ENCODE peak calls at places on chromosome 18, in four cellular contexts. M, O, K and G are unnamed samples.

GRCh38 chr18:60021556-60021955 is 121.8 kb downstream of the PMAIP1 start:
- DNase-seq in M (no peak), O (no peak), K (no peak), G (no peak)

GRCh38 chr18:79717555-79718074 is 38.0 kb downstream of the CTDP1 start:
- DNase-seq in M (no peak), O (no peak), K (no peak), G (no peak)

GRCh38 chr18:46677609-46678470 is 20.8 kb upstream of the LOXHD1 start:
- DNase-seq in M (peak; percentile 4), O (no peak), K (no peak), G (no peak)

GRCh38 chr18:46917108-46917807 is at the start of the genes KATNAL2 and PIAS2:
- DNase-seq in M (peak; percentile 72), O (peak; percentile 89), K (peak; percentile 83), G (peak; percentile 68)

GRCh38 chr18:68263481-68263880 is 451.4 kb downstream of the TMX3 start:
- DNase-seq in M (peak; percentile 23), O (no peak), K (no peak), G (no peak)

GRCh38 chr18:35506024-35506712 is 8.4 kb upstream of the INO80C start:
- DNase-seq in M (peak; percentile 9), O (no peak), K (no peak), G (no peak)

GRCh38 chr18:79866889-79867574 is 69.3 kb downstream of the KCNG2 start:
- DNase-seq in M (no peak), O (no peak), K (no peak), G (no peak)

GRCh38 chr18:36215577-36215976 is 28.3 kb downstream of the MOCOS start:
- DNase-seq in M (no peak), O (no peak), K (no peak), G (no peak)

GRCh38 chr18:7482342-7482741 is 84.8 kb upstream of the PTPRM start:
- DNase-seq in M (no peak), O (no peak), K (no peak), G (no peak)

GRCh38 chr18:61581578-61582204 is 248.5 kb downstream of the CDH20 start:
- DNase-seq in M (peak; percentile 55), O (peak; percentile 81), K (peak; percentile 64), G (peak; percentile 41)

GRCh38 chr18:44518091-44518490 is 162.6 kb upstream of the SETBP1 start:
- DNase-seq in M (peak; percentile 31), O (no peak), K (no peak), G (no peak)

GRCh38 chr18:57660961-57661360 is 39.3 kb upstream of the NARS1 start:
- DNase-seq in M (peak; percentile 66), O (no peak), K (no peak), G (no peak)

GRCh38 chr18:13376298-13376840 is 157.8 kb downstream of the LDLRAD4 start:
- DNase-seq in M (no peak), O (no peak), K (peak; percentile 55), G (no peak)

GRCh38 chr18:70221911-70222278 is 16.4 kb upstream of the RTTN start:
- DNase-seq in M (no peak), O (no peak), K (no peak), G (no peak)

GRCh38 chr18:8162797-8163196 is 446.4 kb upstream of the RAB12 start:
- DNase-seq in M (no peak), O (no peak), K (no peak), G (no peak)

GRCh38 chr18:13450289-13451207 is 232.0 kb downstream of the LDLRAD4 start:
- DNase-seq in M (no peak), O (no peak), K (peak; percentile 5), G (peak; percentile 49)

GRCh38 chr18:3059272-3059671 is 46.3 kb upstream of the LPIN2 start:
- DNase-seq in M (no peak), O (no peak), K (no peak), G (peak; percentile 67)

GRCh38 chr18:58235001-58235436 is 191.0 kb downstream of the NEDD4L start:
- DNase-seq in M (no peak), O (no peak), K (no peak), G (no peak)

GRCh38 chr18:69636529-69637301 is 236.0 kb downstream of the DOK6 start:
- DNase-seq in M (no peak), O (no peak), K (no peak), G (no peak)

GRCh38 chr18:47912794-47913594 is 17.5 kb downstream of the SMAD2 start:
- DNase-seq in M (peak; percentile 27), O (peak; percentile 43), K (no peak), G (no peak)

GRCh38 chr18:79258447-79258846 is 137.3 kb upstream of the NFATC1 start:
- DNase-seq in M (no peak), O (no peak), K (no peak), G (no peak)

GRCh38 chr18:9925795-9926194 is 12.0 kb downstream of the VAPA start:
- DNase-seq in M (no peak), O (no peak), K (no peak), G (no peak)
- H3K4me1 ChIP-seq in M (peaks cover 7% of the 10 kb centered on the region), O (peaks cover 99% of the 10 kb centered on the region), K (peaks cover 24% of the 10 kb centered on the region), G (peaks cover 77% of the 10 kb centered on the region)

GRCh38 chr18:11989174-11989573 is 7.9 kb downstream of the IMPA2 start:
- DNase-seq in M (no peak), O (peak; percentile 30), K (no peak), G (no peak)

GRCh38 chr18:11992096-11992785 is 10.9 kb downstream of the IMPA2 start:
- DNase-seq in M (no peak), O (peak; percentile 61), K (no peak), G (no peak)

GRCh38 chr18:11991021-11991770 is 9.9 kb downstream of the IMPA2 start:
- DNase-seq in M (no peak), O (peak; percentile 51), K (no peak), G (no peak)

GRCh38 chr18:11990541-11990940 is 9.2 kb downstream of the IMPA2 start:
- DNase-seq in M (no peak), O (peak; percentile 13), K (no peak), G (no peak)

GRCh38 chr18:11989966-11990380 is 8.7 kb downstream of the IMPA2 start:
- DNase-seq in M (no peak), O (peak; percentile 80), K (no peak), G (no peak)
- H3K27me3 ChIP-seq in M (no peaks in the 10 kb centered on the region), O (no peaks in the 10 kb centered on the region), K (no peaks in the 10 kb centered on the region), G (no peaks in the 10 kb centered on the region)

GRCh38 chr18:41783065-41783818 is 171.8 kb upstream of the PIK3C3 start:
- DNase-seq in M (no peak), O (no peak), K (no peak), G (no peak)
- H3K27ac ChIP-seq in M (no peak overlapping the region), O (no peak overlapping the region), K (no peak overlapping the region), G (no peak overlapping the region)

GRCh38 chr18:23193727-23194126 is 58.4 kb downstream of the CABLES1 start:
- DNase-seq in M (no peak), O (no peak), K (no peak), G (no peak)

GRCh38 chr18:23198217-23198845 is 63.0 kb downstream of the CABLES1 start:
- DNase-seq in M (no peak), O (no peak), K (no peak), G (no peak)

GRCh38 chr18:23194150-23194968 is 59.1 kb downstream of the CABLES1 start:
- DNase-seq in M (peak; percentile 35), O (no peak), K (no peak), G (no peak)

GRCh38 chr18:23196119-23197004 is 61.1 kb downstream of the CABLES1 start:
- DNase-seq in M (no peak), O (no peak), K (no peak), G (no peak)

DNA sequence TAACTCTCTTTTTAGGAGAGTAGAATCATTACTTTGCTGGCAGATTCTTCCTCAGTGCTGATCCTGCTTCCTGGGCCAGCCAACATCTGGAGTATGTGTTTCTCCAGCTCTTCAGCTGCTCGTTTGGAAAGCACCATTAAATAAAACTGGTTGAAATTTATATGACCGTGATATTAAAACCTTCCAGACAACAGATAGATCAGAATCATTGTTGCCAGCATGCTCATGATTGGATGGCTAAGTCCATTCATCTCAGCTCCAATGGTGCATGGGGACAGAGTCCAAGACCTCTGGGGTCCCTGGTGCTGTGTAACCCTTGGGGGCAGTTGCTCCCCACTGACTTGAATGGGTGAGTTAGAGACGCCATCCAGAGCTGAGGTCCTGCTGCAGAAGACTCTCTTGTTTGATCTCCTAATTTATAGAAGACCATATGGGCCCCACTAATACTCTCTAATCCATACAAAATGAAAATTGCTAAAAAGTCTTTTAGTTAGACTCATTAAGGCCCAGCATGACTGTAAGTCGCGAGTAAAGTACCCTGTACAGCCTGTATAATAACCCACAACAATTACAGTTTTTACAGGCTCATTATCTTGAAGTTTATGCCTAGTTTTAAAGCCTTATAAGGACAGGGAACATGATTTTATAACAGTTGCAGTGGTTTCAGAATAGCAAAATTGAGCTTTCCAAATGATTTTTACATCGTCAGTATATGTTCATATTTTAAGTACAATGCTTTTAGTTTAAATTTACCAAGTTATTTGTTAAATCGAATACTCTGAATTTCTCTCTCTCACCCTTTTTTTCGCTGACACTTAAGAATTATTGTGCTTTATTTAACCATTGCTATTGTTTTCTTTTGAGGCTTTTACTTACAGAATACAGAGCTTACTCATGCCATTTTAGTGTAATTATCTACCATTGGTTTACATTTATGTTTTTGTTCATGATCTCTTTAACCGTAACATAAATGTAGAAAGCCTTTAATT is 60.0 kb downstream of the CABLES1 start:
- DNase-seq in M (peak; percentile 12), O (no peak), K (no peak), G (no peak)
- H3K4me1 ChIP-seq in M (no peaks in the 10 kb centered on the region), O (no peaks in the 10 kb centered on the region), K (peaks cover 25% of the 10 kb centered on the region), G (no peaks in the 10 kb centered on the region)

GRCh38 chr18:78069784-78070664 is 820.4 kb downstream of the GALR1 start:
- DNase-seq in M (no peak), O (no peak), K (no peak), G (no peak)
- H3K27me3 ChIP-seq in M (no peaks in the 10 kb centered on the region), O (no peaks in the 10 kb centered on the region), K (peaks cover 9% of the 10 kb centered on the region), G (no peaks in the 10 kb centered on the region)

GRCh38 chr18:26362021-26362420 is 135.8 kb downstream of the TAF4B start:
- DNase-seq in M (no peak), O (no peak), K (no peak), G (no peak)
- H3K27ac ChIP-seq in M (no peak overlapping the region), O (no peak overlapping the region), K (no peak overlapping the region), G (no peak overlapping the region)

GRCh38 chr18:55398858-55399257 is 189.1 kb downstream of the TCF4 start:
- DNase-seq in M (peak; percentile 17), O (no peak), K (no peak), G (no peak)
- H3K4me1 ChIP-seq in M (peaks cover 12% of the 10 kb centered on the region), O (peaks cover 45% of the 10 kb centered on the region), K (no peaks in the 10 kb centered on the region), G (no peaks in the 10 kb centered on the region)

DNA sequence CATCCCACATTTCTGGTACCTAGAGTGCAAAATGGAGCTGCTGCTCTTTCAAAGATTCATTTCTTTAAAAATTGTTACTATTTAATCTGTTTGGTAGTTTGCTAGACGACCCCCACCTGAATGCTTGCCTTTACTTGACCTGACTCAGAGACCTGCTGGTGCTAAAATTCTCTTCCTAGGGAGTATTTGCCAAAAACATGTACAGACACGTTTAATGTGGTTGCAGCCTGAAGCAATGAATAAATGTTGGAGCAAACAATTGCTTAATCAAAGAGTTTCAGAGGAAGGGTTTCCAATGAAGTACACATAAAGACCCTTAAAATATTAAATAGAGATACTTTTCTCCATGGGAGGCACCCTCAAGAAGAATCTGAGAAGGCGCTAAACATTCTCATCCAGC is 734.4 kb downstream of the CBLN2 start:
- DNase-seq in M (no peak), O (no peak), K (no peak), G (no peak)
- H3K27me3 ChIP-seq in M (no peaks in the 10 kb centered on the region), O (no peaks in the 10 kb centered on the region), K (no peaks in the 10 kb centered on the region), G (no peaks in the 10 kb centered on the region)

DNA sequence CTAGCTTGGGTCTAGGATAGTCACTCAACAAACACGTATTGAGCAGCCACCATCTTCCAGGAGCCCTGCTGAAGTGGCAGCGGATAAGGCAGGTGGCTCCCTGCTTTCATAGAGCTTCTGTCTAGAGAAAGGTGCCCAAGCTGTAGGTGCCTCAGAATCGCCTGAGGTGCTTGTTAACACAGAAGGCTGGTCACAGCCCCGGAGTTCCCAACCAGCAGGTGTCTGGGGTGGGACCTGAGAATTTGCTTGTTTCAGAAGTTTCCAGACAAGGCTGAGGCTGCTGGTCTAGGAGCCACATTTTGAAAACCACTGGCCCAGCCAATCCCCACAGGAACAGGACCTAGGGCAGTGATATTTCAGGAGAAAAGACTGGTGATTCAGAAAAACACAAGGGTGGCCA is 45.3 kb upstream of the SMAD7 start:
- DNase-seq in M (no peak), O (peak; percentile 5), K (no peak), G (no peak)
- H3K27ac ChIP-seq in M (no peak overlapping the region), O (no peak overlapping the region), K (no peak overlapping the region), G (no peak overlapping the region)